ENCODE peak calls at places on chromosomes 1 and 21, in six cellular contexts. K is GM12865, L is ureter, W is HAP-1, U is substantia nigra, E is left cardiac atrium. F is an unnamed sample.
A peak's percentile ranks its signal among the peaks of the same experiment; 100 is the strongest.

GRCh38 chr1:165452336-165453130 is 7.6 kb upstream of the RXRG start:
- DNase-seq in K (no peak), L (peak; percentile 17), W (no peak), U (no peak), E (no peak), F (no peak)

GRCh38 chr1:153352523-153352922 is 3.9 kb upstream of the PGLYRP4 start:
- DNase-seq in K (peak; percentile 72), L (peak; percentile 70), W (peak; percentile 70), U (peak; percentile 53), E (peak; percentile 72), F (peak; percentile 66)

GRCh38 chr1:162663589-162664030 is 31.3 kb downstream of the DDR2 start:
- DNase-seq in K (peak; percentile 40), L (no peak), W (no peak), U (no peak), E (peak; percentile 30), F (no peak)

GRCh38 chr1:225899044-225899925 is 10.3 kb upstream of the LEFTY1 start:
- DNase-seq in K (no peak), L (no peak), W (peak; percentile 69), U (no peak), E (no peak), F (peak; percentile 99)

GRCh38 chr1:247337250-247337746 is 5.6 kb upstream of the ZNF496 start:
- DNase-seq in K (no peak), L (no peak), W (no peak), U (no peak), E (no peak), F (no peak)

GRCh38 chr21:42593007-42593814 is 60.2 kb upstream of the PDE9A start:
- DNase-seq in K (peak; percentile 66), L (peak; percentile 79), W (peak; percentile 83), U (peak; percentile 58), E (peak; percentile 73), F (peak; percentile 87)

GRCh38 chr1:168719306-168720111 is 9.5 kb downstream of the DPT start:
- DNase-seq in K (peak; percentile 79), L (no peak), W (no peak), U (no peak), E (no peak), F (no peak)

GRCh38 chr1:171916315-171916771 is 75.0 kb downstream of the DNM3 start:
- DNase-seq in K (no peak), L (no peak), W (no peak), U (no peak), E (no peak), F (no peak)

GRCh38 chr1:205959789-205960188 is 16.5 kb upstream of the SLC26A9 start:
- DNase-seq in K (no peak), L (no peak), W (no peak), U (no peak), E (no peak), F (no peak)

GRCh38 chr1:20551945-20552727 is at the start of gene FAM43B:
- DNase-seq in K (peak; percentile 8), L (peak; percentile 65), W (peak; percentile 83), U (peak; percentile 45), E (peak; percentile 90), F (peak; percentile 77)

GRCh38 chr21:35367558-35367957 is 318.5 kb upstream of the RUNX1 start:
- DNase-seq in K (no peak), L (no peak), W (no peak), U (no peak), E (no peak), F (no peak)

GRCh38 chr1:186231861-186232436 is 143.1 kb downstream of the TPR start:
- DNase-seq in K (no peak), L (no peak), W (no peak), U (no peak), E (no peak), F (no peak)

GRCh38 chr1:9798236-9799130 is 25.3 kb downstream of the CLSTN1 start:
- DNase-seq in K (no peak), L (no peak), W (no peak), U (no peak), E (peak; percentile 38), F (no peak)

GRCh38 chr1:184932319-184932718 is 42.0 kb downstream of the NIBAN1 start:
- DNase-seq in K (no peak), L (no peak), W (no peak), U (no peak), E (no peak), F (no peak)

GRCh38 chr1:230189276-230190183 is 122.5 kb downstream of the GALNT2 start:
- DNase-seq in K (no peak), L (no peak), W (no peak), U (no peak), E (no peak), F (no peak)

GRCh38 chr1:230750576-230750975 is 3.4 kb downstream of the CAPN9 start:
- DNase-seq in K (no peak), L (no peak), W (no peak), U (no peak), E (no peak), F (no peak)

GRCh38 chr21:36079010-36079649 is 9.3 kb downstream of the CBR1 start:
- DNase-seq in K (peak; percentile 46), L (no peak), W (no peak), U (no peak), E (no peak), F (no peak)

GRCh38 chr1:26789953-26790352 is 2.2 kb downstream of the PIGV start:
- DNase-seq in K (peak; percentile 17), L (no peak), W (no peak), U (no peak), E (no peak), F (no peak)

GRCh38 chr1:96370752-96371151 is 350.8 kb upstream of the PTBP2 start:
- DNase-seq in K (no peak), L (no peak), W (no peak), U (no peak), E (no peak), F (no peak)

GRCh38 chr1:185541861-185542260 is 192.3 kb upstream of the HMCN1 start:
- DNase-seq in K (no peak), L (no peak), W (peak; percentile 48), U (no peak), E (no peak), F (no peak)

GRCh38 chr1:6039031-6039430 is 6.7 kb upstream of the KCNAB2 start:
- DNase-seq in K (no peak), L (no peak), W (no peak), U (no peak), E (no peak), F (no peak)

GRCh38 chr1:11550664-11551283 is 71.8 kb downstream of the DISP3 start:
- DNase-seq in K (peak; percentile 59), L (no peak), W (peak; percentile 91), U (peak; percentile 34), E (peak; percentile 70), F (peak; percentile 86)

GRCh38 chr1:206442101-206442500 is 28.2 kb upstream of the IKBKE start:
- DNase-seq in K (no peak), L (no peak), W (no peak), U (no peak), E (no peak), F (no peak)

GRCh38 chr1:172719694-172720138 is 60.8 kb downstream of the FASLG start:
- DNase-seq in K (peak; percentile 58), L (no peak), W (no peak), U (no peak), E (no peak), F (no peak)

GRCh38 chr21:45202344-45202743 is 85.4 kb downstream of the POFUT2 start:
- DNase-seq in K (no peak), L (no peak), W (no peak), U (no peak), E (no peak), F (no peak)

GRCh38 chr1:25204797-25205441 is 27.4 kb downstream of the SYF2 start:
- DNase-seq in K (peak; percentile 52), L (no peak), W (peak; percentile 31), U (no peak), E (no peak), F (no peak)

GRCh38 chr1:159763686-159764085 is 17.1 kb upstream of the DUSP23 start:
- DNase-seq in K (no peak), L (no peak), W (no peak), U (no peak), E (no peak), F (no peak)

GRCh38 chr1:182589931-182590330 is 875 bp upstream of the RNASEL start:
- DNase-seq in K (no peak), L (no peak), W (no peak), U (no peak), E (no peak), F (no peak)